ENCODE peak calls at places on chromosomes 2 and 18, in five cellular contexts. One of them, this sample, is unnamed.

GRCh38 chr18:66838340-66838987 is 234.6 kb upstream of the CDH19 start:
- DNase-seq in activated CD4-positive, alpha-beta T cell treated with anti-CD3 and anti-CD28 coated beads for 48 hours: no peak
- DNase-seq in tibial nerve: no peak
- DNase-seq in CD4-positive, alpha-beta T cell: no peak
- DNase-seq in iris pigment epithelial cell: no peak
- DNase-seq in this sample: no peak

GRCh38 chr2:1283020-1283801 is 130.1 kb upstream of the TPO start:
- DNase-seq in iris pigment epithelial cell: no peak
- DNase-seq in CD4-positive, alpha-beta T cell: no peak
- DNase-seq in activated CD4-positive, alpha-beta T cell treated with anti-CD3 and anti-CD28 coated beads for 48 hours: no peak
- DNase-seq in tibial nerve: no peak
- DNase-seq in this sample: no peak

GRCh38 chr2:23901966-23902942 is 24.7 kb downstream of the ATAD2B start:
- DNase-seq in tibial nerve: no peak
- DNase-seq in activated CD4-positive, alpha-beta T cell treated with anti-CD3 and anti-CD28 coated beads for 48 hours: no peak
- DNase-seq in iris pigment epithelial cell: peak; percentile 74
- DNase-seq in CD4-positive, alpha-beta T cell: no peak
- DNase-seq in this sample: no peak

GRCh38 chr2:189348369-189348768 is 92.9 kb upstream of the WDR75 start:
- DNase-seq in iris pigment epithelial cell: peak; percentile 45
- DNase-seq in CD4-positive, alpha-beta T cell: no peak
- DNase-seq in tibial nerve: no peak
- DNase-seq in activated CD4-positive, alpha-beta T cell treated with anti-CD3 and anti-CD28 coated beads for 48 hours: no peak
- DNase-seq in this sample: no peak

GRCh38 chr2:101518470-101519172 is 43.7 kb upstream of the RFX8 start:
- DNase-seq in activated CD4-positive, alpha-beta T cell treated with anti-CD3 and anti-CD28 coated beads for 48 hours: no peak
- DNase-seq in iris pigment epithelial cell: peak; percentile 68
- DNase-seq in tibial nerve: no peak
- DNase-seq in CD4-positive, alpha-beta T cell: no peak
- DNase-seq in this sample: no peak

GRCh38 chr2:175399326-175399725 is 217.8 kb upstream of the ATP5MC3 start:
- DNase-seq in tibial nerve: no peak
- DNase-seq in iris pigment epithelial cell: no peak
- DNase-seq in activated CD4-positive, alpha-beta T cell treated with anti-CD3 and anti-CD28 coated beads for 48 hours: no peak
- DNase-seq in CD4-positive, alpha-beta T cell: no peak
- DNase-seq in this sample: no peak

GRCh38 chr2:176642074-176642473 is 372.8 kb downstream of the MTX2 start:
- DNase-seq in activated CD4-positive, alpha-beta T cell treated with anti-CD3 and anti-CD28 coated beads for 48 hours: no peak
- DNase-seq in iris pigment epithelial cell: peak; percentile 70
- DNase-seq in tibial nerve: no peak
- DNase-seq in CD4-positive, alpha-beta T cell: no peak
- DNase-seq in this sample: no peak

GRCh38 chr18:2337552-2338141 is 233.7 kb downstream of the METTL4 start:
- DNase-seq in iris pigment epithelial cell: peak; percentile 31
- DNase-seq in tibial nerve: no peak
- DNase-seq in activated CD4-positive, alpha-beta T cell treated with anti-CD3 and anti-CD28 coated beads for 48 hours: peak; percentile 67
- DNase-seq in CD4-positive, alpha-beta T cell: no peak
- DNase-seq in this sample: peak; percentile 18

GRCh38 chr2:218432676-218433365 is 13.9 kb downstream of the VIL1 start:
- DNase-seq in tibial nerve: no peak
- DNase-seq in CD4-positive, alpha-beta T cell: no peak
- DNase-seq in activated CD4-positive, alpha-beta T cell treated with anti-CD3 and anti-CD28 coated beads for 48 hours: no peak
- DNase-seq in iris pigment epithelial cell: no peak
- DNase-seq in this sample: no peak

GRCh38 chr2:200786826-200787225 is 24.9 kb upstream of the BZW1 start:
- DNase-seq in tibial nerve: no peak
- DNase-seq in CD4-positive, alpha-beta T cell: no peak
- DNase-seq in activated CD4-positive, alpha-beta T cell treated with anti-CD3 and anti-CD28 coated beads for 48 hours: no peak
- DNase-seq in iris pigment epithelial cell: peak; percentile 94
- DNase-seq in this sample: no peak

GRCh38 chr2:19580830-19581229 is 222.4 kb upstream of the OSR1 start:
- DNase-seq in tibial nerve: no peak
- DNase-seq in iris pigment epithelial cell: peak; percentile 55
- DNase-seq in CD4-positive, alpha-beta T cell: no peak
- DNase-seq in activated CD4-positive, alpha-beta T cell treated with anti-CD3 and anti-CD28 coated beads for 48 hours: no peak
- DNase-seq in this sample: no peak

GRCh38 chr2:134704173-134704572 is 14.6 kb downstream of the TMEM163 start:
- DNase-seq in CD4-positive, alpha-beta T cell: no peak
- DNase-seq in tibial nerve: no peak
- DNase-seq in activated CD4-positive, alpha-beta T cell treated with anti-CD3 and anti-CD28 coated beads for 48 hours: no peak
- DNase-seq in iris pigment epithelial cell: no peak
- DNase-seq in this sample: no peak

GRCh38 chr2:7427293-7428060 is 510.3 kb downstream of the RNF144A start:
- DNase-seq in tibial nerve: no peak
- DNase-seq in CD4-positive, alpha-beta T cell: no peak
- DNase-seq in iris pigment epithelial cell: peak; percentile 33
- DNase-seq in activated CD4-positive, alpha-beta T cell treated with anti-CD3 and anti-CD28 coated beads for 48 hours: no peak
- DNase-seq in this sample: no peak

GRCh38 chr2:222753251-222753824 is 81.9 kb downstream of the MOGAT1 start:
- DNase-seq in activated CD4-positive, alpha-beta T cell treated with anti-CD3 and anti-CD28 coated beads for 48 hours: no peak
- DNase-seq in CD4-positive, alpha-beta T cell: no peak
- DNase-seq in tibial nerve: no peak
- DNase-seq in iris pigment epithelial cell: peak; percentile 37
- DNase-seq in this sample: no peak

GRCh38 chr18:51522821-51523220 is 325.3 kb upstream of the MEX3C start:
- DNase-seq in iris pigment epithelial cell: no peak
- DNase-seq in activated CD4-positive, alpha-beta T cell treated with anti-CD3 and anti-CD28 coated beads for 48 hours: no peak
- DNase-seq in tibial nerve: no peak
- DNase-seq in CD4-positive, alpha-beta T cell: no peak
- DNase-seq in this sample: no peak

GRCh38 chr2:29788066-29788465 is 133.3 kb downstream of the ALK start:
- DNase-seq in activated CD4-positive, alpha-beta T cell treated with anti-CD3 and anti-CD28 coated beads for 48 hours: no peak
- DNase-seq in iris pigment epithelial cell: no peak
- DNase-seq in tibial nerve: no peak
- DNase-seq in CD4-positive, alpha-beta T cell: no peak
- DNase-seq in this sample: no peak

GRCh38 chr2:145230546-145230945 is 710.6 kb upstream of the ZEB2 start:
- DNase-seq in activated CD4-positive, alpha-beta T cell treated with anti-CD3 and anti-CD28 coated beads for 48 hours: no peak
- DNase-seq in iris pigment epithelial cell: peak; percentile 19
- DNase-seq in tibial nerve: no peak
- DNase-seq in CD4-positive, alpha-beta T cell: no peak
- DNase-seq in this sample: no peak

GRCh38 chr2:22359020-22359672 is 1025.8 kb upstream of the KLHL29 start:
- DNase-seq in tibial nerve: no peak
- DNase-seq in CD4-positive, alpha-beta T cell: no peak
- DNase-seq in iris pigment epithelial cell: no peak
- DNase-seq in activated CD4-positive, alpha-beta T cell treated with anti-CD3 and anti-CD28 coated beads for 48 hours: no peak
- DNase-seq in this sample: no peak

GRCh38 chr2:38709515-38710194 is 41.5 kb downstream of the SRSF7 start:
- DNase-seq in iris pigment epithelial cell: no peak
- DNase-seq in tibial nerve: no peak
- DNase-seq in activated CD4-positive, alpha-beta T cell treated with anti-CD3 and anti-CD28 coated beads for 48 hours: peak; percentile 52
- DNase-seq in CD4-positive, alpha-beta T cell: no peak
- DNase-seq in this sample: peak; percentile 36

GRCh38 chr18:864872-865273 is 39.8 kb upstream of the ADCYAP1 start:
- DNase-seq in activated CD4-positive, alpha-beta T cell treated with anti-CD3 and anti-CD28 coated beads for 48 hours: peak; percentile 78
- DNase-seq in iris pigment epithelial cell: peak; percentile 82
- DNase-seq in CD4-positive, alpha-beta T cell: peak; percentile 46
- DNase-seq in tibial nerve: peak; percentile 23
- DNase-seq in this sample: peak; percentile 26

GRCh38 chr18:31648458-31648857 is 35.9 kb downstream of the B4GALT6 start:
- DNase-seq in activated CD4-positive, alpha-beta T cell treated with anti-CD3 and anti-CD28 coated beads for 48 hours: no peak
- DNase-seq in tibial nerve: no peak
- DNase-seq in iris pigment epithelial cell: no peak
- DNase-seq in CD4-positive, alpha-beta T cell: no peak
- DNase-seq in this sample: no peak

GRCh38 chr18:41150316-41150715 is 804.7 kb upstream of the PIK3C3 start:
- DNase-seq in iris pigment epithelial cell: no peak
- DNase-seq in CD4-positive, alpha-beta T cell: no peak
- DNase-seq in tibial nerve: no peak
- DNase-seq in activated CD4-positive, alpha-beta T cell treated with anti-CD3 and anti-CD28 coated beads for 48 hours: no peak
- DNase-seq in this sample: no peak

GRCh38 chr18:75408554-75409506 is 18.7 kb downstream of the SMIM21 start:
- DNase-seq in activated CD4-positive, alpha-beta T cell treated with anti-CD3 and anti-CD28 coated beads for 48 hours: peak; percentile 64
- DNase-seq in tibial nerve: no peak
- DNase-seq in iris pigment epithelial cell: peak; percentile 99
- DNase-seq in CD4-positive, alpha-beta T cell: no peak
- DNase-seq in this sample: no peak

GRCh38 chr2:238290079-238290478 is 1.7 kb upstream of the PER2 start:
- DNase-seq in iris pigment epithelial cell: no peak
- DNase-seq in tibial nerve: no peak
- DNase-seq in CD4-positive, alpha-beta T cell: peak; percentile 19
- DNase-seq in activated CD4-positive, alpha-beta T cell treated with anti-CD3 and anti-CD28 coated beads for 48 hours: peak; percentile 43
- DNase-seq in this sample: no peak

GRCh38 chr2:158403237-158403636 is 53.3 kb downstream of the CCDC148 start:
- DNase-seq in iris pigment epithelial cell: peak; percentile 13
- DNase-seq in CD4-positive, alpha-beta T cell: no peak
- DNase-seq in activated CD4-positive, alpha-beta T cell treated with anti-CD3 and anti-CD28 coated beads for 48 hours: no peak
- DNase-seq in tibial nerve: no peak
- DNase-seq in this sample: no peak

GRCh38 chr2:96853321-96853720 is 4.5 kb downstream of the ANKRD39 start:
- DNase-seq in iris pigment epithelial cell: no peak
- DNase-seq in activated CD4-positive, alpha-beta T cell treated with anti-CD3 and anti-CD28 coated beads for 48 hours: no peak
- DNase-seq in tibial nerve: no peak
- DNase-seq in CD4-positive, alpha-beta T cell: no peak
- DNase-seq in this sample: no peak

GRCh38 chr2:156319811-156320490 is 12.6 kb downstream of the NR4A2 start:
- DNase-seq in iris pigment epithelial cell: no peak
- DNase-seq in CD4-positive, alpha-beta T cell: no peak
- DNase-seq in tibial nerve: peak; percentile 53
- DNase-seq in activated CD4-positive, alpha-beta T cell treated with anti-CD3 and anti-CD28 coated beads for 48 hours: peak; percentile 29
- DNase-seq in this sample: no peak

GRCh38 chr2:2660789-2661355 is 329.8 kb upstream of the MYT1L start:
- DNase-seq in tibial nerve: no peak
- DNase-seq in CD4-positive, alpha-beta T cell: no peak
- DNase-seq in iris pigment epithelial cell: no peak
- DNase-seq in activated CD4-positive, alpha-beta T cell treated with anti-CD3 and anti-CD28 coated beads for 48 hours: no peak
- DNase-seq in this sample: no peak

GRCh38 chr18:27064673-27065072 is 120.4 kb downstream of the CHST9 start:
- DNase-seq in tibial nerve: no peak
- DNase-seq in iris pigment epithelial cell: no peak
- DNase-seq in activated CD4-positive, alpha-beta T cell treated with anti-CD3 and anti-CD28 coated beads for 48 hours: no peak
- DNase-seq in CD4-positive, alpha-beta T cell: no peak
- DNase-seq in this sample: no peak

GRCh38 chr2:237868631-237869356 is 9.4 kb downstream of the RAMP1 start:
- DNase-seq in iris pigment epithelial cell: no peak
- DNase-seq in CD4-positive, alpha-beta T cell: no peak
- DNase-seq in tibial nerve: no peak
- DNase-seq in activated CD4-positive, alpha-beta T cell treated with anti-CD3 and anti-CD28 coated beads for 48 hours: no peak
- DNase-seq in this sample: no peak

GRCh38 chr2:86352932-86353345 is 15.5 kb upstream of the REEP1 start:
- DNase-seq in tibial nerve: no peak
- DNase-seq in CD4-positive, alpha-beta T cell: no peak
- DNase-seq in iris pigment epithelial cell: no peak
- DNase-seq in activated CD4-positive, alpha-beta T cell treated with anti-CD3 and anti-CD28 coated beads for 48 hours: no peak
- DNase-seq in this sample: no peak

GRCh38 chr2:96690306-96691021 is 47.9 kb downstream of the FER1L5 start:
- DNase-seq in activated CD4-positive, alpha-beta T cell treated with anti-CD3 and anti-CD28 coated beads for 48 hours: no peak
- DNase-seq in tibial nerve: no peak
- DNase-seq in CD4-positive, alpha-beta T cell: no peak
- DNase-seq in iris pigment epithelial cell: no peak
- DNase-seq in this sample: no peak

This sample was measured in T-helper 17 cell.